ENCODE peak calls at places on chromosome 12, in eight cellular contexts. A is ovary, U is A549, Q is thoracic aorta, W is tibial artery, X is GM06990, P is AG10803, E is heart left ventricle. M is an unnamed sample.

GRCh38 chr12:12642916-12643315 is 31.2 kb downstream of the CREBL2 start:
- DNase-seq in Q (no peak), P (no peak), E (no peak), A (no peak), U (no peak), X (no peak), W (no peak), M (no peak)

GRCh38 chr12:104177663-104178501 is 37.7 kb upstream of the TXNRD1 start:
- DNase-seq in Q (peak; percentile 62), X (no peak), W (peak; percentile 93), E (peak; percentile 77), U (peak; percentile 81), A (peak; percentile 90), P (peak; percentile 99), M (peak; percentile 99)

GRCh38 chr12:52058631-52059324 is 7.5 kb downstream of the NR4A1 start:
- DNase-seq in U (no peak), A (peak; percentile 86), P (no peak), E (peak; percentile 26), W (no peak), Q (no peak), X (no peak), M (no peak)

GRCh38 chr12:101018540-101018939 is 191.5 kb downstream of the SLC5A8 start:
- DNase-seq in P (peak; percentile 88), E (no peak), Q (no peak), A (no peak), U (peak; percentile 5), X (no peak), W (no peak), M (peak; percentile 91)

GRCh38 chr12:45232771-45233372 is 17.0 kb downstream of the ANO6 start:
- DNase-seq in A (peak; percentile 54), U (peak; percentile 92), E (peak; percentile 36), P (peak; percentile 95), X (no peak), W (peak; percentile 52), Q (peak; percentile 51), M (peak; percentile 94)

GRCh38 chr12:91317324-91317723 is 134.7 kb upstream of the DCN start:
- DNase-seq in Q (no peak), P (no peak), A (no peak), E (no peak), X (no peak), W (no peak), U (no peak), M (no peak)

GRCh38 chr12:92075425-92075891 is 70.2 kb downstream of the BTG1 start:
- DNase-seq in X (no peak), E (no peak), P (peak; percentile 92), A (no peak), Q (no peak), W (no peak), U (no peak), M (peak; percentile 84)

GRCh38 chr12:52452101-52452500 is at the start of gene KRT6B:
- DNase-seq in U (no peak), P (no peak), X (no peak), W (no peak), A (no peak), Q (no peak), E (no peak), M (no peak)

DNA sequence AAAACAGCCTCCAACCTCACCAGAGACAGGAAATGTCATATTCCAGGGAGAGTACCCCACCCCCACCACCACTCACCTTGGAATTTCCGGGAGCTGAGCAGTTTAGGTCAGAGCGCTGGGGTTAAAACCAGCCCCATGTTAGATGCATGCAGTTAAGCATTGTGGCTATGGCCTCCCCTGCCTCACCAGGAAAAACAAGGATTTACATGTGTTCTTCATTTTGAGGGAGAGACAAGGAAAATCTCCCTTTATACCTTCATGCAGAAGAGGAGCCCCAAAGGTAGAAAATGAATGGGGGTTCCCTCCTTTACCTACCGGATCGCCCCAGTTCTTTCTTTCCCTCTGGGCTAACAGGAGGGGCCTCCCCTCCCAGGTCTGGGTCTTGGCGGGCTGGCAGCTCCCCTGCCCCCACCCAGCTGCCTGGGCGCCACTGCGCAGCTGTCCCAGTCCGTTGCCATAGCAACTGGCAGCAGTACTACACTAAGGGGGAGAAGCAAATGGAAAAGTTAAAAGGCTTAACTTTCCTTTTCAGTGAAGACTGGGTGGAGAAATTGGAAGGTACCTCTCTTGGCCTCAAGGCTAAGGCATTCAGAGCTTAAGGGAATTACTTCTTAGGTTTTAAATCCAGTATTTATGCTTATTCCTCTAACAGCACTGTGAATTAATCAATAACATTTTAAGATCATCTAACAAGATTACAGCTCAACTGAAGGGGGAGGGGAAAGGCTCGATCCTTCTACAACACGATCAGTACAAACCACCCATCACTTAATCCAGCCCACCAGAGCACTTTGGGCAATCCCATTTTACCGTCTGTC is 20.5 kb downstream of the CBX5 start:
- DNase-seq in W (peak; percentile 80), A (peak; percentile 86), X (peak; percentile 63), P (peak; percentile 90), Q (peak; percentile 47), E (peak; percentile 85), U (peak; percentile 95), M (peak; percentile 93)
- H3K4me3 ChIP-seq in W (peak overlapping the region; percentile 44), A (peak overlapping the region; percentile 5), X (peak overlapping the region; percentile 47), P (peak overlapping the region; percentile 45), Q (peak overlapping the region; percentile 74), E (peak overlapping the region; percentile 59), U (peak overlapping the region; percentile 34), M (peak overlapping the region; percentile 54)

GRCh38 chr12:95963104-95963503 is 20.0 kb downstream of the AMDHD1 start:
- DNase-seq in U (peak; percentile 10), W (no peak), Q (no peak), P (no peak), E (no peak), X (no peak), A (no peak), M (no peak)
- TF ChIP-seq CTCF in U (peak; percentile 23), W (no peak), Q (no peak), P (peak; percentile 5), E (no peak), X (peak; percentile 40), A (no peak), M (no peak)

GRCh38 chr12:4292266-4293063 is 18.9 kb downstream of the CCND2 start:
- DNase-seq in X (no peak), U (no peak), P (no peak), Q (no peak), E (no peak), W (no peak), A (no peak), M (no peak)
- H3K4me3 ChIP-seq in X (no peak overlapping the region), U (no peak overlapping the region), P (no peak overlapping the region), Q (no peak overlapping the region), E (no peak overlapping the region), W (no peak overlapping the region), A (no peak overlapping the region), M (no peak overlapping the region)

GRCh38 chr12:94198872-94199271 is 50.5 kb downstream of the PLXNC1 start:
- DNase-seq in Q (no peak), E (no peak), W (no peak), X (no peak), U (no peak), P (no peak), A (no peak), M (no peak)
- TF ChIP-seq CTCF in Q (no peak), E (no peak), W (no peak), X (no peak), U (no peak), P (no peak), A (no peak), M (peak; percentile 2)

GRCh38 chr12:48027183-48028002 is 23.1 kb upstream of the COL2A1 start:
- DNase-seq in W (no peak), Q (no peak), E (no peak), U (no peak), A (no peak), P (no peak), X (no peak), M (no peak)
- H3K4me3 ChIP-seq in W (no peak overlapping the region), Q (no peak overlapping the region), E (no peak overlapping the region), U (no peak overlapping the region), A (no peak overlapping the region), P (no peak overlapping the region), X (no peak overlapping the region), M (no peak overlapping the region)

GRCh38 chr12:130641571-130642184 is 74.4 kb downstream of the RIMBP2 start:
- DNase-seq in W (no peak), X (no peak), U (no peak), E (no peak), Q (no peak), A (no peak), P (no peak), M (no peak)

GRCh38 chr12:130644566-130644965 is 71.5 kb downstream of the RIMBP2 start:
- DNase-seq in A (no peak), Q (no peak), U (no peak), W (no peak), X (no peak), P (no peak), E (no peak), M (no peak)

GRCh38 chr12:130646690-130647089 is 69.4 kb downstream of the RIMBP2 start:
- DNase-seq in E (no peak), X (no peak), U (no peak), A (no peak), P (no peak), W (no peak), Q (no peak), M (no peak)

GRCh38 chr12:130640496-130640895 is 75.6 kb downstream of the RIMBP2 start:
- DNase-seq in X (no peak), Q (no peak), P (no peak), E (no peak), A (no peak), W (no peak), U (no peak), M (no peak)

DNA sequence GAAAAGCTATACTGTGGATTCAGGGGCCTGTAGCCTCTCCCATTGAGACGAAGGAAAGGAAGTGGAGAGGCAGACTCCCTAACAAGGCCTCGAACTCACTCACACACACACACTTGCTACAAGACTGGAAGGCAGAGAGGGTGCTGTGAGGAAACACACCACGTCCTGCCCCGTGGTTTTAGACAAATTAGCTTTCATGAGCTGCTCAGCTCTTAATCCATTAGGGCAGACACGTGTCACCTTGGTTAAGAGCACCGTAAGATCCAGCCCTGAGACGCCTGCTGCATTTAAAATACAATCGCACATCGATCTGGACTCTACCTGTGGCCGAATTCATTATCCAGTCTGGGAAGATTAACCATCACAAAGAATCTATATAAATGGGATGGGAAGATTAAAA is 72.0 kb downstream of the RIMBP2 start:
- DNase-seq in X (no peak), P (no peak), E (no peak), U (no peak), Q (no peak), W (no peak), A (no peak), M (no peak)
- TF ChIP-seq CTCF in X (no peak), P (no peak), E (no peak), U (no peak), Q (no peak), W (no peak), A (no peak), M (no peak)

M was measured in choroid plexus epithelial cell.